ENCODE peak calls at places on chromosomes 16 and 17, in nine cellular contexts. Q, P, N, Y, F, G, E, J and Z are unnamed samples.

GRCh38 chr16:86574646-86575045 is 3.7 kb upstream of the FOXL1 start:
- DNase-seq in Q (no peak), P (no peak), N (no peak), Y (no peak), F (no peak), G (no peak), E (no peak), J (no peak), Z (no peak)

GRCh38 chr17:37493249-37494027 is 3.7 kb downstream of the DUSP14 start:
- DNase-seq in Q (no peak), P (no peak), N (peak; percentile 94), Y (no peak), F (peak; percentile 82), G (peak; percentile 96), E (no peak), J (no peak), Z (peak; percentile 83)

GRCh38 chr17:50268040-50268439 is 6.2 kb upstream of the TMEM92 start:
- DNase-seq in Q (no peak), P (no peak), N (no peak), Y (no peak), F (no peak), G (no peak), E (no peak), J (no peak), Z (no peak)

GRCh38 chr16:5328546-5328945 is 231.0 kb upstream of the EEF2KMT start:
- DNase-seq in Q (no peak), P (no peak), N (no peak), Y (no peak), F (no peak), G (no peak), E (no peak), J (no peak), Z (no peak)

GRCh38 chr17:52071712-52072111 is 86.8 kb downstream of the CA10 start:
- DNase-seq in Q (no peak), P (no peak), N (no peak), Y (no peak), F (no peak), G (no peak), E (no peak), J (no peak), Z (no peak)

GRCh38 chr16:66205287-66206167 is 161.0 kb upstream of the CDH5 start:
- DNase-seq in Q (no peak), P (no peak), N (peak; percentile 37), Y (no peak), F (no peak), G (no peak), E (no peak), J (no peak), Z (no peak)

GRCh38 chr16:69691980-69692911 is 34.1 kb downstream of the NQO1 start:
- DNase-seq in Q (no peak), P (no peak), N (peak; percentile 73), Y (no peak), F (peak; percentile 77), G (peak; percentile 64), E (no peak), J (no peak), Z (peak; percentile 25)

GRCh38 chr16:2530629-2531318 is 434 bp downstream of the CEMP1 start:
- DNase-seq in Q (no peak), P (no peak), N (no peak), Y (no peak), F (no peak), G (no peak), E (no peak), J (no peak), Z (no peak)

GRCh38 chr17:81300586-81301155 is 5.6 kb upstream of the SLC38A10 start:
- DNase-seq in Q (no peak), P (no peak), N (no peak), Y (no peak), F (no peak), G (no peak), E (no peak), J (no peak), Z (no peak)

GRCh38 chr17:17004251-17004996 is 32.5 kb upstream of the TNFRSF13B start:
- DNase-seq in Q (no peak), P (no peak), N (no peak), Y (no peak), F (no peak), G (no peak), E (no peak), J (no peak), Z (no peak)

GRCh38 chr16:65745-66144 is 6.7 kb downstream of the RHBDF1 start:
- DNase-seq in Q (peak; percentile 91), P (peak; percentile 91), N (peak; percentile 59), Y (peak; percentile 79), F (peak; percentile 72), G (peak; percentile 73), E (peak; percentile 94), J (peak; percentile 61), Z (peak; percentile 63)

GRCh38 chr16:81597079-81597658 is 152.6 kb downstream of the CMIP start:
- DNase-seq in Q (no peak), P (no peak), N (no peak), Y (no peak), F (no peak), G (no peak), E (no peak), J (no peak), Z (no peak)

GRCh38 chr16:67173808-67174705 is 3.7 kb downstream of the NOL3 start:
- DNase-seq in Q (peak; percentile 94), P (peak; percentile 65), N (peak; percentile 76), Y (peak; percentile 91), F (peak; percentile 86), G (peak; percentile 85), E (peak; percentile 86), J (peak; percentile 58), Z (peak; percentile 60)

GRCh38 chr16:58685084-58685449 is 497 bp upstream of the SLC38A7 start:
- DNase-seq in Q (no peak), P (no peak), N (no peak), Y (peak; percentile 16), F (no peak), G (no peak), E (no peak), J (no peak), Z (no peak)
- TF ChIP-seq CTCF in Q (no peak), P (no peak), N (no peak), Y (no peak), F (no peak), G (no peak), E (no peak), J (no peak), Z (no peak)

DNA sequence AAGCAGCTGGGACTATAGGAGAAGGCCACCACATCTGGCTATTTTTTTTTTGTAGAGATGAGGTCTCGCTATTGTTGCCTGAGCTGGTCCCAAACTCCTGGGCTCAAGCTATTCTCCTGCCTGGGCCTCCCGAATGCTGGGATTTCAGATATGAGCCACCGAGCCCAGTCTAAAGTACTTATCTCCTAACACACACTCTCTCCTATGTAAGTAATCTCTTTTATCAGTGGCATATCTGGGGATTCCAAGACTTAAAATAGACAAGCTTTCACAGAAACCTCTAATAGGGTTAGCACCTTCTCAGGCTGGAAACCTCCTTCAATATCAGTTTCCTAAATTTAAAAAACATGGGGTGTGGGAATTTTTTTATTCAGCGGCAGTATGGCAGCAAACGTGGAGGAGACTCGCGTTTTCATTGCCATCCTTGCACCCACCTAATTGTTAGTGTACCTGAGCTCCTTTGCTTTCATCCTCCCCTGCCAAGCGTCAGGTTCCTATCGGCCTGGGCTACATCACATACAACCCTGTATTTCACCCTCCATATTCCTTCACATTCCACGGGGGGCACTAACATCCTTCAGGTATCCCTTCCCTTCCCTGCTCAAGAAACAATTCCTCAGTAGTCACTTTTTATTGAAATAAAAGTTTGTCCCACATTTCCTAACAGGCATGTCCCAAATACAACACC is 1.1 kb downstream of the EZH1 start:
- DNase-seq in Q (no peak), P (no peak), N (no peak), Y (no peak), F (no peak), G (no peak), E (no peak), J (no peak), Z (no peak)
- TF ChIP-seq CTCF in Q (no peak), P (peak; percentile 26), N (peak; percentile 14), Y (no peak), F (no peak), G (peak; percentile 22), E (no peak), J (no peak), Z (peak; percentile 48)

GRCh38 chr16:85545227-85545818 is 67.8 kb upstream of the GSE1 start:
- DNase-seq in Q (no peak), P (no peak), N (no peak), Y (no peak), F (no peak), G (no peak), E (no peak), J (no peak), Z (no peak)

GRCh38 chr16:85548375-85548774 is 64.7 kb upstream of the GSE1 start:
- DNase-seq in Q (no peak), P (no peak), N (no peak), Y (no peak), F (no peak), G (no peak), E (no peak), J (no peak), Z (no peak)

GRCh38 chr16:85543998-85544397 is 69.1 kb upstream of the GSE1 start:
- DNase-seq in Q (no peak), P (no peak), N (no peak), Y (no peak), F (no peak), G (no peak), E (no peak), J (no peak), Z (no peak)

GRCh38 chr16:85544668-85545067 is 68.5 kb upstream of the GSE1 start:
- DNase-seq in Q (no peak), P (no peak), N (no peak), Y (no peak), F (no peak), G (no peak), E (peak; percentile 77), J (no peak), Z (no peak)

GRCh38 chr16:85546585-85547447 is 66.3 kb upstream of the GSE1 start:
- DNase-seq in Q (no peak), P (no peak), N (no peak), Y (no peak), F (no peak), G (no peak), E (no peak), J (no peak), Z (no peak)
- TF ChIP-seq CTCF in Q (no peak), P (peak; percentile 26), N (no peak), Y (peak; percentile 12), F (peak; percentile 17), G (no peak), E (no peak), J (no peak), Z (peak; percentile 53)

GRCh38 chr17:57810740-57811632 is 38.9 kb downstream of the MRPS23 start:
- DNase-seq in Q (no peak), P (no peak), N (peak; percentile 4), Y (no peak), F (peak; percentile 28), G (no peak), E (no peak), J (no peak), Z (peak; percentile 11)

GRCh38 chr17:57808882-57809281 is 41.0 kb downstream of the MRPS23 start:
- DNase-seq in Q (no peak), P (no peak), N (no peak), Y (no peak), F (no peak), G (no peak), E (no peak), J (no peak), Z (no peak)

GRCh38 chr17:57806083-57806830 is 43.6 kb downstream of the MRPS23 start:
- DNase-seq in Q (no peak), P (no peak), N (no peak), Y (no peak), F (no peak), G (no peak), E (no peak), J (no peak), Z (no peak)

GRCh38 chr17:57809879-57810278 is 40.0 kb downstream of the MRPS23 start:
- DNase-seq in Q (no peak), P (no peak), N (no peak), Y (no peak), F (no peak), G (no peak), E (no peak), J (no peak), Z (no peak)

GRCh38 chr17:57811633-57812280 is 38.1 kb downstream of the MRPS23 start:
- DNase-seq in Q (no peak), P (no peak), N (no peak), Y (no peak), F (no peak), G (no peak), E (no peak), J (no peak), Z (no peak)
- TF ChIP-seq CTCF in Q (no peak), P (no peak), N (no peak), Y (no peak), F (no peak), G (no peak), E (no peak), J (no peak), Z (no peak)